ENCODE peak calls at places on chromosome 1, in four cellular contexts. A, Z, Q and P are unnamed samples.

GRCh38 chr1:70509996-70510876 is 99.2 kb downstream of the CTH start:
- DNase-seq in A (peak), Z (peak), Q (peak), P (peak)

GRCh38 chr1:199736646-199737045 is 290.9 kb upstream of the NR5A2 start:
- DNase-seq in A (no peak), Z (no peak), Q (no peak), P (no peak)

GRCh38 chr1:203536981-203537455 is 43.1 kb downstream of the OPTC start:
- DNase-seq in A (no peak), Z (no peak), Q (peak), P (no peak)

GRCh38 chr1:204213668-204214662 is at the start of gene GOLT1A:
- DNase-seq in A (peak), Z (peak), Q (peak), P (peak)

GRCh38 chr1:25797939-25798338 is 2.1 kb upstream of the SELENON start:
- DNase-seq in A (no peak), Z (peak), Q (peak), P (no peak)

GRCh38 chr1:7785108-7785507 is 1.0 kb downstream of the PER3 start:
- DNase-seq in A (no peak), Z (no peak), Q (no peak), P (no peak)

GRCh38 chr1:206892351-206892984 is 4.8 kb upstream of the IL24 start:
- DNase-seq in A (no peak), Z (no peak), Q (no peak), P (no peak)

GRCh38 chr1:64472805-64473204 is 2.9 kb downstream of the CACHD1 start:
- DNase-seq in A (no peak), Z (no peak), Q (no peak), P (no peak)

GRCh38 chr1:223885614-223886013 is 39.9 kb upstream of the TP53BP2 start:
- DNase-seq in A (no peak), Z (no peak), Q (no peak), P (no peak)

GRCh38 chr1:113804421-113805255 is 7.6 kb downstream of the RSBN1 start:
- DNase-seq in A (peak), Z (peak), Q (peak), P (no peak)

GRCh38 chr1:226708342-226708780 is 30.7 kb downstream of the ITPKB start:
- DNase-seq in A (no peak), Z (no peak), Q (no peak), P (no peak)

GRCh38 chr1:45887156-45887842 is 83.9 kb downstream of the MAST2 start:
- DNase-seq in A (no peak), Z (no peak), Q (peak), P (no peak)
- TF ChIP-seq JUND in A (no peak), Z (no peak), Q (no peak), P (no peak)

GRCh38 chr1:154019280-154019679 is 28.7 kb downstream of the RPS27 start:
- DNase-seq in A (no peak), Z (no peak), Q (no peak), P (no peak)

GRCh38 chr1:154014154-154014910 is 23.8 kb downstream of the RPS27 start:
- DNase-seq in A (no peak), Z (no peak), Q (no peak), P (no peak)

DNA sequence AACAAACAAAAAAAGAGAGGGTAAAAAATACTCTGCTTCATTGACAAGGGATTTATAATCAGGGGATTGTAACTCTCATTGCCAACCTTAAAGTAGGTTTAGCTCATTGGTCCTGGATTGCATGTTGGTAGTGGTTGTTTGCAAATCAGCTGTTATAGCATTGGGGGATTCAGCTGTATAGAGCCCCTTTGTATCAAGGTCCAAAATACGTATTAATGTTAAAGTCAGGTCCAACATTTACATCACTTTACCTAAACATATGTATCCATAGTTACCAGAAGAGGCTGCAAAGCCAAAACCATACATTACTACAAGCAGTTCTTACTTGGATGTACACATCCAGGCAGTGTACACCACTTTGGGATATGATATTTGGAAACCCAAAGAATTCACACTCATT is 29.4 kb downstream of the RPS27 start:
- DNase-seq in A (no peak), Z (no peak), Q (no peak), P (no peak)
- TF ChIP-seq JUND in A (no peak), Z (no peak), Q (no peak), P (no peak)

DNA sequence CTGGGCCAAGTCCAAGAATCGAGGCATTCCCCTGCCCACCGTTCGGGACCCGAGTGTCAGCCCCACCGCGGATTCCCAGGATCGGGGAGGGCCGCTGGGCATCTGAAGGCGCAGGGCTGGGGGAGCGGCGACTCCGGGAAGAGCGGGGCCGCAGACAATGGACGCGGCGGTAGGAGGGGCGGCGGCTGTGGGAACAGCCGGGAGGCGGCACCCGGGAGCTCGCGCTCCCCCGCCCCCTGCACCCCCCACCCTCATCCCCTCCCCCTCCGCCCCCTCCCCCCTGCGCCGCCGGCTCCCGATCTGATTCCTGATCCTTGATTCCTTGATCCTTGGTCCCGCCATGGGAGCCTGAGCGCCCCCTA is at the start of gene VANGL2:
- DNase-seq in A (no peak), Z (peak), Q (no peak), P (no peak)
- TF ChIP-seq JUND in A (no peak), Z (no peak), Q (no peak), P (no peak)

DNA sequence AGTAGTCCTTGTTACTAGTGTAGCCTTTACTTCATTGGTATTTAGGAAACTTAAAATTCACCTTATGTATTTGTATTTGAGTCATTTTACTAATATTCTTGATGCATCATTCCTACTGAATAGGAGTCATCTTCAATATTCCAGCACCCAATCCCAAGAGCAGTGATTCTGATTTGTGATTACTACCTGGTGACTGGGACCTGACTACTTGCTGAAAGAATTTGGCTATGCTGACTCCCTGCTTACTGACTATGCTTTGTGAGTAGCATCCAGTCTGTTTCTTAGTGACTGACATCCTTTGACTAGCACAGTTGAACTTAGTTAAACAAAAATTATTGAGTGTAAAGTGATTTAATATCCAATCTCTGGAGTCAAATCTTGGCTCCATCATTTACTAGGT is 129.9 kb upstream of the NEGR1 start:
- DNase-seq in A (no peak), Z (no peak), Q (no peak), P (no peak)
- TF ChIP-seq JUND in A (no peak), Z (no peak), Q (no peak), P (no peak)

DNA sequence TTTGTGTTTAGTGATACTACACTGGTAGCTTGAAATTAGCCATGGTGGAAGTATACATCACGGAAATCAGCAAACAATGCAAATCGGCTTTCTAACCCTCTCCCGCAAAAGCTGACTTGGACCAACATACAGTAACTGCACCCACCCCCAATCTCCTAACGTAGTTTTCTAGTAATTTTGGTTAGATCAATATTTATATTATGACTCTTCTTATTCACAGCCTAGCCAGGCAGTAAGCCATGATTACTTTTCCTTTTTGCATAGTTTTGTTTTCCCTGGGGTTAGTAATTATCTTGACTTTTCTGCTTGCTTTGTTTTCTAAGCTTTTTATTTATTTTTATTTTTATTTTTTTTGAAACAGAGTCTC is 11.1 kb downstream of the SEMA4A start:
- DNase-seq in A (no peak), Z (no peak), Q (no peak), P (no peak)
- TF ChIP-seq JUND in A (no peak), Z (no peak), Q (no peak), P (no peak)

GRCh38 chr1:85616736-85617135 is 36.2 kb downstream of the CCN1 start:
- DNase-seq in A (no peak), Z (no peak), Q (no peak), P (no peak)

GRCh38 chr1:85615536-85615935 is 35.0 kb downstream of the CCN1 start:
- DNase-seq in A (no peak), Z (no peak), Q (no peak), P (no peak)

GRCh38 chr1:85616011-85616705 is 35.6 kb downstream of the CCN1 start:
- DNase-seq in A (no peak), Z (no peak), Q (no peak), P (no peak)

GRCh38 chr1:85621430-85621829 is 40.9 kb downstream of the CCN1 start:
- DNase-seq in A (no peak), Z (no peak), Q (no peak), P (no peak)

DNA sequence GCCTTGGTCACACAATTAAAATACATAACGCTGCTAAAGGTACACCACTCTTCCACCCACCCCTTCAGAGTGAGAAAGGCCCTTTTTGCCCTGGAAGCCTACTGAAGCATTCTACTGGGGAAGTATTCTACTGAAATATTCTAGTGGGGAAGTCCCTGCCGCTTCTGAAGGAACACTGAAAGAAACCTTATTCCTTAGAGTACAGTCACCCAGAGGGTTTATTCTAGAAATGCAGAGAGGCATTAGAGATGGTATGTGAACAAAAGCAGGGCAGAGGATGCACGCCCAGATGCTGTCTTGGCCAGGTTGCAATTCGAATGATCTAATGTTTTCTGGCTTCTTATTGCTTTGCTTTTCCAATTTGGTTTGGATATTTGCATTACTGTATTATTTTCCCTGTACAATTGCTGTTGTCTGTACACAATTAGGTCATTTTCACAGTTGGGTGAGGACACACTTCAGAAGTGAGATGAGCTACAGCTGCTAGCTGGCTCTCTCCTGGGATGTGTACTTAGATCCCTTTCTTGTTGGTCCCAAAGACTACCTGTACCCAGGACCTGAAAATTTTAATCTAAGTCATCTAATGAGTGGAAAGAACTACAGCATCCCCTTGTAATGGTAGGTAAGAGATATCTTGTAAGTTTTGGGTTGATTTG is 37.1 kb downstream of the CCN1 start:
- DNase-seq in A (no peak), Z (no peak), Q (no peak), P (no peak)
- TF ChIP-seq JUND in A (no peak), Z (no peak), Q (no peak), P (no peak)

DNA sequence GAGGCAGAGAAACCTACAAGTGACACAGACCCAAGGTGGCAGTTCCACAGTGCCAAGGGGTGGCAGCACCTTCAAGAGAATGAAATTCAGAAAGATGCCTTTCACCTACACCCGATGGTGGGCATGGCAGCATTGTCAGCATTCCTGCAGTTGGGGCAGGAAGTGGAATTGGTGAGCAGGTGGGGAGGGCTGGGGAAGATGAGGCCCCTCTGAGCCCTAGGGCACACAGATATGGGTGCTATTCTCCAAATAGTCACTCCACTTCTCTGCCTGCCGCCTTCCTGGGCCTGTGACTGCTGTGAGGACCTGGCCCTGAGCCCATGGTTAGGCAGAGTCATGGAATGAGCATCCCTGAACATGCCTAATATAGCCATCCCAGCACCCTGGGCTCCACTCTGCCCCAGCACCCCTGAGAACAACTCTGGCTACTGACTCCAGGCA is 8.3 kb downstream of the SHISA4 start:
- DNase-seq in A (no peak), Z (no peak), Q (no peak), P (peak)
- TF ChIP-seq JUND in A (no peak), Z (no peak), Q (no peak), P (no peak)

GRCh38 chr1:159829822-159830455 is 3.3 kb downstream of the SLAMF8 start:
- DNase-seq in A (no peak), Z (no peak), Q (no peak), P (no peak)
- TF ChIP-seq JUND in A (no peak), Z (no peak), Q (no peak), P (no peak)